ENCODE peak calls at places on chromosomes 5 and 9, in five cellular contexts. One of them, this sample, is unnamed.

GRCh38 chr9:128908372-128908771 is 12.4 kb upstream of the PHYHD1 start:
- DNase-seq in NCI-H2081: no peak
- DNase-seq in GM13976: no peak
- DNase-seq in tibial artery: no peak
- DNase-seq in stimulated activated CD8-positive, alpha-beta memory T cell treated with anti-CD3 and anti-CD28 coated beads, Interleukin-15, amount 100 ng/mL, for 24 hours: no peak
- DNase-seq in this sample: no peak

GRCh38 chr5:154773314-154773713 is 18.1 kb downstream of the LARP1 start:
- DNase-seq in tibial artery: no peak
- DNase-seq in GM13976: no peak
- DNase-seq in NCI-H2081: no peak
- DNase-seq in stimulated activated CD8-positive, alpha-beta memory T cell treated with anti-CD3 and anti-CD28 coated beads, Interleukin-15, amount 100 ng/mL, for 24 hours: no peak
- DNase-seq in this sample: no peak

GRCh38 chr9:36560813-36561212 is 11.9 kb upstream of the MELK start:
- DNase-seq in GM13976: no peak
- DNase-seq in tibial artery: no peak
- DNase-seq in stimulated activated CD8-positive, alpha-beta memory T cell treated with anti-CD3 and anti-CD28 coated beads, Interleukin-15, amount 100 ng/mL, for 24 hours: no peak
- DNase-seq in NCI-H2081: no peak
- DNase-seq in this sample: no peak

GRCh38 chr9:26210338-26210851 is 532.2 kb upstream of the TUSC1 start:
- DNase-seq in tibial artery: peak
- DNase-seq in stimulated activated CD8-positive, alpha-beta memory T cell treated with anti-CD3 and anti-CD28 coated beads, Interleukin-15, amount 100 ng/mL, for 24 hours: no peak
- DNase-seq in NCI-H2081: no peak
- DNase-seq in GM13976: no peak
- DNase-seq in this sample: no peak

GRCh38 chr9:111622626-111623025 is 8.5 kb upstream of the DNAJC25 start:
- DNase-seq in tibial artery: peak
- DNase-seq in NCI-H2081: no peak
- DNase-seq in GM13976: no peak
- DNase-seq in stimulated activated CD8-positive, alpha-beta memory T cell treated with anti-CD3 and anti-CD28 coated beads, Interleukin-15, amount 100 ng/mL, for 24 hours: no peak
- DNase-seq in this sample: no peak

GRCh38 chr5:63963080-63963735 is 963 bp upstream of the HTR1A start:
- DNase-seq in tibial artery: no peak
- DNase-seq in NCI-H2081: peak
- DNase-seq in GM13976: peak
- DNase-seq in stimulated activated CD8-positive, alpha-beta memory T cell treated with anti-CD3 and anti-CD28 coated beads, Interleukin-15, amount 100 ng/mL, for 24 hours: no peak
- DNase-seq in this sample: peak

GRCh38 chr9:33239922-33240321 is at the start of gene SPINK4:
- DNase-seq in GM13976: no peak
- DNase-seq in stimulated activated CD8-positive, alpha-beta memory T cell treated with anti-CD3 and anti-CD28 coated beads, Interleukin-15, amount 100 ng/mL, for 24 hours: no peak
- DNase-seq in tibial artery: no peak
- DNase-seq in NCI-H2081: no peak
- DNase-seq in this sample: peak

GRCh38 chr5:115452791-115453190 is 91.8 kb downstream of the FEM1C start:
- DNase-seq in tibial artery: no peak
- DNase-seq in GM13976: no peak
- DNase-seq in stimulated activated CD8-positive, alpha-beta memory T cell treated with anti-CD3 and anti-CD28 coated beads, Interleukin-15, amount 100 ng/mL, for 24 hours: no peak
- DNase-seq in NCI-H2081: no peak
- DNase-seq in this sample: no peak

GRCh38 chr5:171571663-171572062 is 152.2 kb downstream of the FGF18 start:
- DNase-seq in stimulated activated CD8-positive, alpha-beta memory T cell treated with anti-CD3 and anti-CD28 coated beads, Interleukin-15, amount 100 ng/mL, for 24 hours: no peak
- DNase-seq in GM13976: no peak
- DNase-seq in tibial artery: no peak
- DNase-seq in NCI-H2081: no peak
- DNase-seq in this sample: no peak

GRCh38 chr5:19988447-19988846 is 447 bp upstream of the CDH18 start:
- DNase-seq in stimulated activated CD8-positive, alpha-beta memory T cell treated with anti-CD3 and anti-CD28 coated beads, Interleukin-15, amount 100 ng/mL, for 24 hours: no peak
- DNase-seq in NCI-H2081: no peak
- DNase-seq in GM13976: no peak
- DNase-seq in tibial artery: no peak
- DNase-seq in this sample: no peak

GRCh38 chr5:10633271-10634049 is 69.6 kb downstream of the ANKRD33B start:
- DNase-seq in stimulated activated CD8-positive, alpha-beta memory T cell treated with anti-CD3 and anti-CD28 coated beads, Interleukin-15, amount 100 ng/mL, for 24 hours: no peak
- DNase-seq in NCI-H2081: no peak
- DNase-seq in GM13976: no peak
- DNase-seq in tibial artery: no peak
- DNase-seq in this sample: no peak